ENCODE peak calls at places on chromosomes 11 and 22, in ten cellular contexts. One of them, this sample, is unnamed. For H3K4me1, the result is how much of the 10 kb centered on the place peaks cover.

GRCh38 chr11:126383301-126384052 is 28.0 kb downstream of the ST3GAL4 start:
- ATAC-seq in aorta: no peak
- ATAC-seq in heart left ventricle: no peak
- ATAC-seq in lower lobe of right lung: peak
- ATAC-seq in CD4-positive, CD25-positive, alpha-beta regulatory T cell: no peak
- ATAC-seq in A549: peak
- ATAC-seq in right cardiac atrium: no peak
- ATAC-seq in right lobe of liver: no peak
- ATAC-seq in HepG2: peak
- ATAC-seq in naive thymus-derived CD4-positive, alpha-beta T cell: no peak
- ATAC-seq in this sample: no peak

GRCh38 chr22:37425800-37426531 is 1.3 kb downstream of the ELFN2 start:
- ATAC-seq in aorta: no peak
- ATAC-seq in heart left ventricle: no peak
- ATAC-seq in lower lobe of right lung: peak
- ATAC-seq in CD4-positive, CD25-positive, alpha-beta regulatory T cell: no peak
- ATAC-seq in A549: peak
- ATAC-seq in right cardiac atrium: no peak
- ATAC-seq in right lobe of liver: no peak
- ATAC-seq in HepG2: no peak
- ATAC-seq in naive thymus-derived CD4-positive, alpha-beta T cell: no peak
- ATAC-seq in this sample: no peak

GRCh38 chr11:129210831-129211181 is 18.7 kb upstream of the ARHGAP32 start:
- ATAC-seq in aorta: no peak
- ATAC-seq in heart left ventricle: no peak
- ATAC-seq in lower lobe of right lung: no peak
- ATAC-seq in CD4-positive, CD25-positive, alpha-beta regulatory T cell: no peak
- ATAC-seq in A549: no peak
- ATAC-seq in right cardiac atrium: no peak
- ATAC-seq in right lobe of liver: peak
- ATAC-seq in HepG2: no peak
- ATAC-seq in naive thymus-derived CD4-positive, alpha-beta T cell: no peak
- ATAC-seq in this sample: no peak

GRCh38 chr11:65593518-65594414 is 1.8 kb downstream of the KCNK7 start:
- ATAC-seq in aorta: peak
- ATAC-seq in heart left ventricle: no peak
- ATAC-seq in lower lobe of right lung: peak
- ATAC-seq in CD4-positive, CD25-positive, alpha-beta regulatory T cell: peak
- ATAC-seq in A549: peak
- ATAC-seq in right cardiac atrium: peak
- ATAC-seq in right lobe of liver: peak
- ATAC-seq in HepG2: peak
- ATAC-seq in naive thymus-derived CD4-positive, alpha-beta T cell: peak
- ATAC-seq in this sample: peak

GRCh38 chr11:64967376-64967775 is 4.5 kb downstream of the MAJIN start:
- ATAC-seq in aorta: no peak
- ATAC-seq in heart left ventricle: no peak
- ATAC-seq in lower lobe of right lung: no peak
- ATAC-seq in CD4-positive, CD25-positive, alpha-beta regulatory T cell: no peak
- ATAC-seq in A549: no peak
- ATAC-seq in right cardiac atrium: no peak
- ATAC-seq in right lobe of liver: no peak
- ATAC-seq in HepG2: no peak
- ATAC-seq in naive thymus-derived CD4-positive, alpha-beta T cell: no peak
- ATAC-seq in this sample: no peak

GRCh38 chr22:42623301-42623751 is 8.6 kb upstream of the POLDIP3 start:
- ATAC-seq in aorta: no peak
- ATAC-seq in heart left ventricle: no peak
- ATAC-seq in lower lobe of right lung: no peak
- ATAC-seq in CD4-positive, CD25-positive, alpha-beta regulatory T cell: no peak
- ATAC-seq in A549: no peak
- ATAC-seq in right cardiac atrium: no peak
- ATAC-seq in right lobe of liver: peak
- ATAC-seq in HepG2: no peak
- ATAC-seq in naive thymus-derived CD4-positive, alpha-beta T cell: peak
- ATAC-seq in this sample: no peak

GRCh38 chr11:118892515-118892914 is 8.8 kb downstream of the CXCR5 start:
- ATAC-seq in aorta: no peak
- ATAC-seq in heart left ventricle: no peak
- ATAC-seq in lower lobe of right lung: peak
- ATAC-seq in CD4-positive, CD25-positive, alpha-beta regulatory T cell: peak
- ATAC-seq in A549: no peak
- ATAC-seq in right cardiac atrium: no peak
- ATAC-seq in right lobe of liver: peak
- ATAC-seq in HepG2: no peak
- ATAC-seq in naive thymus-derived CD4-positive, alpha-beta T cell: peak
- ATAC-seq in this sample: no peak

GRCh38 chr11:58004664-58005063 is 19.0 kb upstream of the OR9Q1 start:
- ATAC-seq in aorta: no peak
- ATAC-seq in heart left ventricle: peak
- ATAC-seq in lower lobe of right lung: no peak
- ATAC-seq in CD4-positive, CD25-positive, alpha-beta regulatory T cell: no peak
- ATAC-seq in A549: no peak
- ATAC-seq in right cardiac atrium: no peak
- ATAC-seq in right lobe of liver: peak
- ATAC-seq in HepG2: no peak
- ATAC-seq in naive thymus-derived CD4-positive, alpha-beta T cell: no peak
- ATAC-seq in this sample: no peak

GRCh38 chr11:57764527-57764926 is 2.9 kb downstream of the CTNND1 start:
- ATAC-seq in aorta: no peak
- ATAC-seq in heart left ventricle: no peak
- ATAC-seq in lower lobe of right lung: no peak
- ATAC-seq in CD4-positive, CD25-positive, alpha-beta regulatory T cell: no peak
- ATAC-seq in A549: no peak
- ATAC-seq in right cardiac atrium: no peak
- ATAC-seq in right lobe of liver: no peak
- ATAC-seq in HepG2: peak
- ATAC-seq in naive thymus-derived CD4-positive, alpha-beta T cell: no peak
- ATAC-seq in this sample: no peak

GRCh38 chr11:119149371-119150275 is 771 bp downstream of the ABCG4 start:
- ATAC-seq in aorta: peak
- ATAC-seq in heart left ventricle: no peak
- ATAC-seq in lower lobe of right lung: peak
- ATAC-seq in CD4-positive, CD25-positive, alpha-beta regulatory T cell: peak
- ATAC-seq in A549: peak
- ATAC-seq in right cardiac atrium: peak
- ATAC-seq in right lobe of liver: peak
- ATAC-seq in HepG2: peak
- ATAC-seq in naive thymus-derived CD4-positive, alpha-beta T cell: peak
- ATAC-seq in this sample: peak

GRCh38 chr11:104830080-104830479 is 68.2 kb downstream of the CASP12 start:
- ATAC-seq in aorta: no peak
- ATAC-seq in heart left ventricle: no peak
- ATAC-seq in lower lobe of right lung: peak
- ATAC-seq in CD4-positive, CD25-positive, alpha-beta regulatory T cell: no peak
- ATAC-seq in A549: no peak
- ATAC-seq in right cardiac atrium: no peak
- ATAC-seq in right lobe of liver: no peak
- ATAC-seq in HepG2: no peak
- ATAC-seq in naive thymus-derived CD4-positive, alpha-beta T cell: no peak
- ATAC-seq in this sample: no peak

GRCh38 chr11:7569044-7569443 is 55.2 kb downstream of the PPFIBP2 start:
- ATAC-seq in aorta: no peak
- ATAC-seq in heart left ventricle: no peak
- ATAC-seq in lower lobe of right lung: no peak
- ATAC-seq in CD4-positive, CD25-positive, alpha-beta regulatory T cell: no peak
- ATAC-seq in A549: no peak
- ATAC-seq in right cardiac atrium: no peak
- ATAC-seq in right lobe of liver: no peak
- ATAC-seq in HepG2: no peak
- ATAC-seq in naive thymus-derived CD4-positive, alpha-beta T cell: no peak
- ATAC-seq in this sample: no peak

GRCh38 chr22:29155966-29156365 is 49.7 kb upstream of the EMID1 start:
- ATAC-seq in aorta: no peak
- ATAC-seq in heart left ventricle: no peak
- ATAC-seq in lower lobe of right lung: no peak
- ATAC-seq in CD4-positive, CD25-positive, alpha-beta regulatory T cell: no peak
- ATAC-seq in A549: no peak
- ATAC-seq in right cardiac atrium: no peak
- ATAC-seq in right lobe of liver: no peak
- ATAC-seq in HepG2: no peak
- ATAC-seq in naive thymus-derived CD4-positive, alpha-beta T cell: no peak
- ATAC-seq in this sample: no peak

GRCh38 chr11:84438565-84438964 is 1152.4 kb upstream of the CCDC90B start:
- ATAC-seq in aorta: no peak
- ATAC-seq in heart left ventricle: no peak
- ATAC-seq in lower lobe of right lung: no peak
- ATAC-seq in CD4-positive, CD25-positive, alpha-beta regulatory T cell: no peak
- ATAC-seq in A549: no peak
- ATAC-seq in right cardiac atrium: no peak
- ATAC-seq in right lobe of liver: no peak
- ATAC-seq in HepG2: no peak
- ATAC-seq in naive thymus-derived CD4-positive, alpha-beta T cell: no peak
- ATAC-seq in this sample: no peak

GRCh38 chr11:73140213-73141030 is 1.7 kb downstream of the FCHSD2 start:
- ATAC-seq in aorta: no peak
- ATAC-seq in heart left ventricle: no peak
- ATAC-seq in lower lobe of right lung: no peak
- ATAC-seq in CD4-positive, CD25-positive, alpha-beta regulatory T cell: no peak
- ATAC-seq in A549: peak
- ATAC-seq in right cardiac atrium: no peak
- ATAC-seq in right lobe of liver: peak
- ATAC-seq in HepG2: peak
- ATAC-seq in naive thymus-derived CD4-positive, alpha-beta T cell: no peak
- ATAC-seq in this sample: no peak

GRCh38 chr22:19085233-19086043 is 36.8 kb downstream of the DGCR2 start:
- ATAC-seq in aorta: no peak
- ATAC-seq in heart left ventricle: peak
- ATAC-seq in lower lobe of right lung: peak
- ATAC-seq in CD4-positive, CD25-positive, alpha-beta regulatory T cell: no peak
- ATAC-seq in A549: peak
- ATAC-seq in right cardiac atrium: peak
- ATAC-seq in right lobe of liver: peak
- ATAC-seq in HepG2: peak
- ATAC-seq in naive thymus-derived CD4-positive, alpha-beta T cell: peak
- ATAC-seq in this sample: no peak

GRCh38 chr22:49657275-49657973 is 170.2 kb downstream of the BRD1 start:
- ATAC-seq in aorta: peak
- ATAC-seq in heart left ventricle: peak
- ATAC-seq in lower lobe of right lung: peak
- ATAC-seq in CD4-positive, CD25-positive, alpha-beta regulatory T cell: peak
- ATAC-seq in A549: no peak
- ATAC-seq in right cardiac atrium: peak
- ATAC-seq in right lobe of liver: peak
- ATAC-seq in HepG2: no peak
- ATAC-seq in naive thymus-derived CD4-positive, alpha-beta T cell: peak
- ATAC-seq in this sample: peak

GRCh38 chr22:27434898-27435297 is 366.7 kb downstream of the MN1 start:
- ATAC-seq in aorta: no peak
- ATAC-seq in heart left ventricle: no peak
- ATAC-seq in lower lobe of right lung: no peak
- ATAC-seq in CD4-positive, CD25-positive, alpha-beta regulatory T cell: no peak
- ATAC-seq in A549: no peak
- ATAC-seq in right cardiac atrium: no peak
- ATAC-seq in right lobe of liver: no peak
- ATAC-seq in HepG2: no peak
- ATAC-seq in naive thymus-derived CD4-positive, alpha-beta T cell: no peak
- ATAC-seq in this sample: no peak

GRCh38 chr11:99142237-99142636 is 121.5 kb downstream of the CNTN5 start:
- ATAC-seq in aorta: no peak
- ATAC-seq in heart left ventricle: no peak
- ATAC-seq in lower lobe of right lung: no peak
- ATAC-seq in CD4-positive, CD25-positive, alpha-beta regulatory T cell: no peak
- ATAC-seq in A549: no peak
- ATAC-seq in right cardiac atrium: no peak
- ATAC-seq in right lobe of liver: no peak
- ATAC-seq in HepG2: no peak
- ATAC-seq in naive thymus-derived CD4-positive, alpha-beta T cell: no peak
- ATAC-seq in this sample: no peak

GRCh38 chr11:111910637-111911562 is 670 bp downstream of the CRYAB start:
- ATAC-seq in aorta: no peak
- ATAC-seq in heart left ventricle: peak
- ATAC-seq in lower lobe of right lung: peak
- ATAC-seq in CD4-positive, CD25-positive, alpha-beta regulatory T cell: no peak
- ATAC-seq in A549: no peak
- ATAC-seq in right cardiac atrium: peak
- ATAC-seq in right lobe of liver: no peak
- ATAC-seq in HepG2: no peak
- ATAC-seq in naive thymus-derived CD4-positive, alpha-beta T cell: no peak
- ATAC-seq in this sample: no peak
- H3K4me3 ChIP-seq in aorta: peak
- H3K4me3 ChIP-seq in heart left ventricle: peak
- H3K4me3 ChIP-seq in lower lobe of right lung: peak
- H3K4me3 ChIP-seq in CD4-positive, CD25-positive, alpha-beta regulatory T cell: no peak
- H3K4me3 ChIP-seq in A549: no peak
- H3K4me3 ChIP-seq in right cardiac atrium: peak
- H3K4me3 ChIP-seq in right lobe of liver: no peak
- H3K4me3 ChIP-seq in HepG2: no peak
- H3K4me3 ChIP-seq in naive thymus-derived CD4-positive, alpha-beta T cell: no peak
- H3K4me3 ChIP-seq in this sample: peak

GRCh38 chr11:131977231-131977630 is 606.8 kb downstream of the NTM start:
- ATAC-seq in aorta: no peak
- ATAC-seq in heart left ventricle: no peak
- ATAC-seq in lower lobe of right lung: no peak
- ATAC-seq in CD4-positive, CD25-positive, alpha-beta regulatory T cell: no peak
- ATAC-seq in A549: no peak
- ATAC-seq in right cardiac atrium: no peak
- ATAC-seq in right lobe of liver: no peak
- ATAC-seq in HepG2: no peak
- ATAC-seq in naive thymus-derived CD4-positive, alpha-beta T cell: no peak
- ATAC-seq in this sample: no peak
- H3K4me1 ChIP-seq in aorta: under half
- H3K4me1 ChIP-seq in heart left ventricle: under half
- H3K4me1 ChIP-seq in lower lobe of right lung: under half
- H3K4me1 ChIP-seq in CD4-positive, CD25-positive, alpha-beta regulatory T cell: under half
- H3K4me1 ChIP-seq in A549: under half
- H3K4me1 ChIP-seq in right cardiac atrium: under half
- H3K4me1 ChIP-seq in right lobe of liver: under half
- H3K4me1 ChIP-seq in HepG2: under half
- H3K4me1 ChIP-seq in naive thymus-derived CD4-positive, alpha-beta T cell: under half
- H3K4me1 ChIP-seq in this sample: under half

GRCh38 chr11:2812371-2812991 is 73.1 kb downstream of the CDKN1C start:
- ATAC-seq in aorta: peak
- ATAC-seq in heart left ventricle: peak
- ATAC-seq in lower lobe of right lung: peak
- ATAC-seq in CD4-positive, CD25-positive, alpha-beta regulatory T cell: no peak
- ATAC-seq in A549: no peak
- ATAC-seq in right cardiac atrium: peak
- ATAC-seq in right lobe of liver: peak
- ATAC-seq in HepG2: no peak
- ATAC-seq in naive thymus-derived CD4-positive, alpha-beta T cell: peak
- ATAC-seq in this sample: peak
- H3K4me3 ChIP-seq in aorta: no peak
- H3K4me3 ChIP-seq in heart left ventricle: peak
- H3K4me3 ChIP-seq in lower lobe of right lung: peak
- H3K4me3 ChIP-seq in CD4-positive, CD25-positive, alpha-beta regulatory T cell: no peak
- H3K4me3 ChIP-seq in A549: no peak
- H3K4me3 ChIP-seq in right cardiac atrium: peak
- H3K4me3 ChIP-seq in right lobe of liver: no peak
- H3K4me3 ChIP-seq in HepG2: no peak
- H3K4me3 ChIP-seq in naive thymus-derived CD4-positive, alpha-beta T cell: no peak
- H3K4me3 ChIP-seq in this sample: no peak

DNA sequence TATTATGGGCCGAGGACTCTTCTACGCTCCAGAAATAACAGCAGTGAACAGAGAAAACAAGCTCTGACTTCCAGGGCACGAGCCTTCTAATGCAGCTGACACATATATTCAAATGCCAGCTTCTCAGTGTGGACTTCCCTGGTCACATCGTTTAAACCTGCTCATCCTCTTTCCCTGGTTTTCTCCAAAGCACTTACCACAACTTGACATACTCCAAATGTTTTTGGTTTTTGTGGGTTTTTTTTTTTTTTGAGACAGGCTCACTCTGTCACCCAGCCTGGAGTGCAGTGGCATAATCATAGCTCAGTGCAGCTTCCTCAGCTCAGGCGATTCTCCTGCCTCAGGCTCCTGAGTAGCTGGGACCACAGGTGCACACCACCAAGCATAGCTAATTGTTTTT is 105.5 kb downstream of the MICAL3 start:
- ATAC-seq in aorta: no peak
- ATAC-seq in heart left ventricle: no peak
- ATAC-seq in lower lobe of right lung: no peak
- ATAC-seq in CD4-positive, CD25-positive, alpha-beta regulatory T cell: no peak
- ATAC-seq in A549: no peak
- ATAC-seq in right cardiac atrium: no peak
- ATAC-seq in right lobe of liver: no peak
- ATAC-seq in HepG2: no peak
- ATAC-seq in naive thymus-derived CD4-positive, alpha-beta T cell: no peak
- ATAC-seq in this sample: no peak
- H3K4me1 ChIP-seq in aorta: under half
- H3K4me1 ChIP-seq in heart left ventricle: half or more
- H3K4me1 ChIP-seq in lower lobe of right lung: half or more
- H3K4me1 ChIP-seq in CD4-positive, CD25-positive, alpha-beta regulatory T cell: under half
- H3K4me1 ChIP-seq in A549: under half
- H3K4me1 ChIP-seq in right cardiac atrium: under half
- H3K4me1 ChIP-seq in right lobe of liver: under half
- H3K4me1 ChIP-seq in HepG2: half or more
- H3K4me1 ChIP-seq in naive thymus-derived CD4-positive, alpha-beta T cell: under half
- H3K4me1 ChIP-seq in this sample: under half